ENCODE peak calls at places on chromosome 5, in four cellular contexts. G is colonic mucosa, F is psoas muscle, C is tibial nerve. A is an unnamed sample. For H3K27me3, the result is how much of the 10 kb centered on the place peaks cover.

GRCh38 chr5:67515020-67515689 is 318.6 kb upstream of the CD180 start:
- DNase-seq in F (no peak), C (no peak), G (no peak), A (peak)

GRCh38 chr5:139137703-139138102 is 60.5 kb downstream of the SIL1 start:
- DNase-seq in G (no peak), C (no peak), F (peak), A (no peak)

GRCh38 chr5:115685966-115686691 is 60.3 kb upstream of the TMED7 start:
- DNase-seq in F (no peak), G (no peak), C (peak), A (no peak)

GRCh38 chr5:114346171-114346570 is 15.7 kb upstream of the KCNN2 start:
- DNase-seq in G (no peak), C (no peak), F (no peak), A (no peak)

GRCh38 chr5:53126514-53126913 is 17.0 kb upstream of the MOCS2 start:
- DNase-seq in G (no peak), F (no peak), C (no peak), A (no peak)

GRCh38 chr5:14038341-14038959 is 94.0 kb upstream of the DNAH5 start:
- DNase-seq in G (no peak), C (no peak), F (no peak), A (no peak)

GRCh38 chr5:154273028-154273617 is 82.6 kb downstream of the GALNT10 start:
- DNase-seq in F (no peak), C (no peak), G (peak), A (no peak)

GRCh38 chr5:75277463-75277862 is 40.8 kb upstream of the ANKRD31 start:
- DNase-seq in C (no peak), G (peak), F (no peak), A (no peak)

GRCh38 chr5:109690456-109691247 is 925 bp downstream of the MAN2A1 start:
- DNase-seq in C (peak), G (peak), F (peak), A (peak)

GRCh38 chr5:139642891-139643871 is 5.0 kb upstream of the CXXC5 start:
- DNase-seq in F (peak), G (peak), C (no peak), A (no peak)

GRCh38 chr5:108801301-108801700 is 53.6 kb downstream of the FER start:
- DNase-seq in G (no peak), F (no peak), C (no peak), A (no peak)

GRCh38 chr5:171418316-171418981 is 998 bp upstream of the FGF18 start:
- DNase-seq in G (peak), F (peak), C (peak), A (peak)

GRCh38 chr5:99104538-99105132 is 175.8 kb upstream of the CHD1 start:
- DNase-seq in F (no peak), G (no peak), C (no peak), A (no peak)

GRCh38 chr5:74471875-74472274 is 168.7 kb downstream of the ENC1 start:
- DNase-seq in C (no peak), F (no peak), G (no peak), A (no peak)

GRCh38 chr5:14444988-14445387 is 136.6 kb upstream of the OTULINL start:
- DNase-seq in G (peak), F (no peak), C (no peak), A (no peak)

GRCh38 chr5:109076741-109077140 is 329.0 kb downstream of the FER start:
- DNase-seq in F (no peak), C (no peak), G (no peak), A (no peak)

GRCh38 chr5:88480766-88481499 is 212.3 kb upstream of the TMEM161B start:
- DNase-seq in G (no peak), F (no peak), C (no peak), A (no peak)

GRCh38 chr5:151047814-151048425 is 27.5 kb downstream of the GPX3 start:
- DNase-seq in C (no peak), F (peak), G (no peak), A (peak)

GRCh38 chr5:180120221-180121101 is 48.9 kb upstream of the RNF130 start:
- DNase-seq in G (no peak), C (no peak), F (peak), A (no peak)

GRCh38 chr5:1104327-1105006 is 7.4 kb downstream of the SLC12A7 start:
- DNase-seq in F (no peak), G (no peak), C (no peak), A (peak)

GRCh38 chr5:121987685-121988073 is 25.9 kb downstream of the SRFBP1 start:
- DNase-seq in G (no peak), F (no peak), C (no peak), A (no peak)

GRCh38 chr5:146744358-146744757 is 134.2 kb downstream of the PPP2R2B start:
- DNase-seq in G (no peak), C (no peak), F (no peak), A (no peak)

GRCh38 chr5:141050622-141051525 is at the start of gene PCDHB1:
- DNase-seq in G (no peak), F (no peak), C (no peak), A (no peak)

GRCh38 chr5:129905467-129906176 is 1.4 kb downstream of the CHSY3 start:
- DNase-seq in G (peak), C (no peak), F (peak), A (no peak)

GRCh38 chr5:12072441-12072840 is 168.2 kb upstream of the CTNND2 start:
- DNase-seq in C (no peak), G (no peak), F (no peak), A (no peak)

GRCh38 chr5:169629847-169630548 is 7.1 kb upstream of the DOCK2 start:
- DNase-seq in G (no peak), C (no peak), F (no peak), A (no peak)

GRCh38 chr5:79020861-79021561 is 35.9 kb upstream of the ARSB start:
- DNase-seq in G (peak), F (peak), C (no peak), A (peak)

GRCh38 chr5:84796399-84796798 is 411.7 kb upstream of the EDIL3 start:
- DNase-seq in F (no peak), G (no peak), C (no peak), A (no peak)

GRCh38 chr5:113806823-113807222 is 293.3 kb downstream of the YTHDC2 start:
- DNase-seq in G (no peak), C (no peak), F (no peak), A (no peak)

GRCh38 chr5:37272564-37272963 is 23.4 kb upstream of the CPLANE1 start:
- DNase-seq in C (no peak), F (no peak), G (no peak), A (no peak)

GRCh38 chr5:168125445-168126199 is 165.8 kb upstream of the WWC1 start:
- DNase-seq in C (no peak), F (no peak), G (no peak), A (no peak)

GRCh38 chr5:134846641-134846960 is 833 bp downstream of the C5orf24 start:
- DNase-seq in C (no peak), F (no peak), G (no peak), A (no peak)

GRCh38 chr5:181160144-181160754 is 12.9 kb downstream of the OR2V2 start:
- DNase-seq in C (no peak), G (no peak), F (peak), A (peak)

GRCh38 chr5:149320791-149321330 is 24.4 kb upstream of the GRPEL2 start:
- DNase-seq in G (peak), C (peak), F (peak), A (no peak)

GRCh38 chr5:61525573-61526142 is 193.6 kb downstream of the ZSWIM6 start:
- DNase-seq in G (no peak), F (no peak), C (no peak), A (no peak)

GRCh38 chr5:102211165-102211564 is 84.9 kb downstream of the SLCO4C1 start:
- DNase-seq in F (no peak), G (no peak), C (no peak), A (no peak)

GRCh38 chr5:120771181-120771580 is 307.1 kb downstream of the PRR16 start:
- DNase-seq in C (no peak), G (no peak), F (no peak), A (no peak)

GRCh38 chr5:143376911-143377838 is 26.3 kb downstream of the NR3C1 start:
- DNase-seq in F (no peak), G (no peak), C (no peak), A (no peak)

GRCh38 chr5:172553838-172554344 is 87.2 kb upstream of the NEURL1B start:
- DNase-seq in G (no peak), F (no peak), C (no peak), A (no peak)
- TF ChIP-seq CTCF in G (no peak), F (no peak), C (no peak), A (no peak)

GRCh38 chr5:6394429-6395101 is 16.2 kb upstream of the MED10 start:
- DNase-seq in F (no peak), G (no peak), C (no peak), A (no peak)
- H3K27me3 ChIP-seq in F (under half), G (under half), C (under half), A (under half)

DNA sequence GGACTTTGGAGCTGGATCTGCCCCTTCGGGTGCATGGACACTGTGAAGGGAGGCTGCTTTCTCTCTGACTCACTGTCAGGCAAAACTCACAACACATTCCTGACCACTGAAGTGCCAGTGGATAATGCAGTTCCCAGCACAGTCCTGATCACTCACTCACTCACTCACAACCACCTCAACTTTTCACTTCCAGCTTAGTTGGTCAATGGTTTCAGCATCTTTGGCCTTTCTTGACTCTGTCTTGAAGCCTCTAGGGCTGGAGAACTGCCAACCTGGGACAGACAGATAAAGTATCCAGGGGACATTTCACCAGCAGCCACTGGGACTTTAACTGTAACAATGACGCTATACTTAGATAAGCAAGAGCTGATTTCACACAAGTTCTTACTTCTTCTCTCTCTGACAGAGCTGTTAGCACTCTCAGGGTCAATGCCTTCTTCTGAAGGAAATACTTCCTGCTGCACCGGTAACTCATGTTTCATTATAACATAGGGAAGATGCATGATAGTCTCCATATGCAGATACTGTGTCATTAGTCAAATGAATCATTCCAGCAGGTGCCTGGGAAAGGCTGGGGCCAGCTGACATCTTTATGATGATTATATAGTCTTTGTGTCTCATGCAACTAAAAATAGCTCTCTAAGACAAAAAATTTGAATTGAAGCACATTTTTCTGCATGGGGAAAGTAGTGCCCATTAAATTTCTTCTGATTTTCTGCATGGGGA is 499.0 kb downstream of the SEMA5A start:
- DNase-seq in G (no peak), F (no peak), C (no peak), A (no peak)
- TF ChIP-seq CTCF in G (no peak), F (no peak), C (no peak), A (no peak)

GRCh38 chr5:3009605-3010004 is 258.1 kb upstream of the IRX2 start:
- DNase-seq in G (no peak), F (no peak), C (no peak), A (no peak)
- H3K27me3 ChIP-seq in G (under half), F (under half), C (under half), A (under half)

DNA sequence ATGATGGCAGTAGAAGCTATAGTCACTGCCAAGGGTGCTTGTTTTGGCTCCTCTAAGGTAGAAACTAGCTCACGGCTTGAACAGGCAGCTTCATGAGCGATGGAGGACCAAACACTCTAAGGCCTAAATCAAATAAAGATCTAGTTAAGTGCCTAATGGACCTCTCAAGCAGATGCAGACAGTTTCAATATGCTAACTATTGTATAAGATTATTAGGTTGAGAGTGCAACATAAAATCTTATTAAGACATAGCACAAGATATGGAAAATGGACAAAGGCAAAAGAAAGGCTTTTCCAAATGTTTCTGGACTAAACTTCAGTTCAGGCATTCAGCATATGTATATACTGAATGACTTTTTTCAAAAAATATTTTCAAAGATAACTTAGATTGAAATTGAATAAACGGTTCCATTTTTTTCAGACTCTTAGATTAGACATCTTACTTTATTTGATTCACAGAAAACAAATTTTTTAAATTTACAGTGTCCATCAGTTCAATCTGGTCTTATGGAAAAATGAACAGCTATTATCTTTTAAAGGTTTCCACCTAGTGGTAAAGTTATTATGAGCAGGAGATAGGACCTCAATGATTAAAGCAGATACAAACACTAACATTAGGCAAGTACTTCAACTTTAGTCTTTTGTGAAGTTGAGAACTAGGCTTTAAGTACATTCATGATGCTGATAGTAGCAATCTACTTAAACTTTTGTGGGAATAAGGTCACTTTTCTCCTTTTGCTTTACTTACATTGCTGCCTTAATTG is 1167.7 kb downstream of the MAT2B start:
- DNase-seq in F (no peak), C (no peak), G (no peak), A (no peak)
- TF ChIP-seq CTCF in F (no peak), C (no peak), G (no peak), A (no peak)